ENCODE peak calls at places on chromosomes 6 and 20, in nine cellular contexts. Y, Z, J, T, G, I, U, F and A are unnamed samples. For H3K4me1, the result is how much of the 10 kb centered on the place peaks cover.

GRCh38 chr6:111032493-111033140 is 50.8 kb downstream of the RPF2 start:
- DNase-seq in Y (no peak), Z (no peak), J (no peak), T (peak), G (no peak), I (peak), U (no peak), F (no peak), A (no peak)

GRCh38 chr6:147909645-147910044 is 401.2 kb downstream of the SAMD5 start:
- DNase-seq in Y (no peak), Z (no peak), J (no peak), T (peak), G (no peak), I (peak), U (no peak), F (no peak), A (no peak)

GRCh38 chr6:108524528-108525218 is 36.0 kb upstream of the FOXO3 start:
- DNase-seq in Y (no peak), Z (no peak), J (no peak), T (no peak), G (peak), I (peak), U (no peak), F (no peak), A (no peak)

GRCh38 chr20:62472020-62472342 is 3.8 kb downstream of the GATA5 start:
- DNase-seq in Y (no peak), Z (no peak), J (no peak), T (no peak), G (no peak), I (no peak), U (no peak), F (no peak), A (no peak)

GRCh38 chr6:6516643-6517042 is 71.9 kb upstream of the LY86 start:
- DNase-seq in Y (no peak), Z (no peak), J (peak), T (peak), G (no peak), I (no peak), U (no peak), F (no peak), A (no peak)

GRCh38 chr6:157461000-157461915 is 80.3 kb downstream of the ZDHHC14 start:
- DNase-seq in Y (no peak), Z (no peak), J (no peak), T (no peak), G (no peak), I (peak), U (no peak), F (peak), A (no peak)

GRCh38 chr6:84466521-84466920 is 239.1 kb upstream of the CEP162 start:
- DNase-seq in Y (no peak), Z (no peak), J (no peak), T (peak), G (peak), I (peak), U (peak), F (no peak), A (no peak)

GRCh38 chr6:961407-961930 is 268.5 kb upstream of the EXOC2 start:
- DNase-seq in Y (no peak), Z (no peak), J (no peak), T (no peak), G (no peak), I (no peak), U (no peak), F (no peak), A (no peak)

GRCh38 chr6:28258877-28259777 is at the start of gene NKAPL:
- DNase-seq in Y (peak), Z (no peak), J (peak), T (no peak), G (peak), I (peak), U (no peak), F (no peak), A (no peak)

GRCh38 chr6:167898673-167899311 is 72.1 kb downstream of the AFDN start:
- DNase-seq in Y (no peak), Z (no peak), J (no peak), T (peak), G (peak), I (peak), U (no peak), F (no peak), A (no peak)

GRCh38 chr6:98944598-98945011 is 3.1 kb downstream of the FBXL4 start:
- DNase-seq in Y (no peak), Z (no peak), J (no peak), T (no peak), G (peak), I (peak), U (no peak), F (no peak), A (no peak)

GRCh38 chr6:161232001-161232400 is 41.9 kb downstream of the AGPAT4 start:
- DNase-seq in Y (no peak), Z (no peak), J (no peak), T (no peak), G (no peak), I (no peak), U (no peak), F (no peak), A (no peak)

GRCh38 chr6:150267686-150268561 is 100.9 kb upstream of the IYD start:
- DNase-seq in Y (no peak), Z (no peak), J (peak), T (no peak), G (peak), I (peak), U (no peak), F (no peak), A (no peak)

GRCh38 chr6:79544939-79545450 is 7.8 kb upstream of the LCA5 start:
- DNase-seq in Y (peak), Z (peak), J (peak), T (peak), G (peak), I (peak), U (peak), F (peak), A (peak)

GRCh38 chr20:25032478-25033183 is 25.3 kb downstream of the ACSS1 start:
- DNase-seq in Y (no peak), Z (no peak), J (no peak), T (peak), G (no peak), I (peak), U (no peak), F (no peak), A (no peak)

GRCh38 chr6:84390334-84390733 is 162.9 kb upstream of the CEP162 start:
- DNase-seq in Y (no peak), Z (no peak), J (no peak), T (no peak), G (peak), I (no peak), U (no peak), F (peak), A (no peak)

GRCh38 chr20:37564388-37565133 is 36.9 kb upstream of the BLCAP start:
- DNase-seq in Y (peak), Z (no peak), J (peak), T (peak), G (peak), I (no peak), U (peak), F (peak), A (no peak)

GRCh38 chr20:955111-955510 is 39.0 kb upstream of the ANGPT4 start:
- DNase-seq in Y (no peak), Z (no peak), J (no peak), T (no peak), G (no peak), I (no peak), U (no peak), F (no peak), A (no peak)

GRCh38 chr6:3517350-3517749 is 60.5 kb upstream of the SLC22A23 start:
- DNase-seq in Y (no peak), Z (no peak), J (no peak), T (peak), G (peak), I (peak), U (no peak), F (no peak), A (no peak)

GRCh38 chr20:38032585-38033329 is 499 bp downstream of the TTI1 start:
- DNase-seq in Y (no peak), Z (no peak), J (peak), T (no peak), G (peak), I (peak), U (no peak), F (no peak), A (no peak)

GRCh38 chr6:34600101-34600500 is 44.0 kb upstream of the SPDEF start:
- DNase-seq in Y (no peak), Z (no peak), J (no peak), T (no peak), G (no peak), I (no peak), U (no peak), F (no peak), A (no peak)

GRCh38 chr6:157800420-157801237 is 22.4 kb upstream of the SNX9 start:
- DNase-seq in Y (no peak), Z (no peak), J (no peak), T (no peak), G (peak), I (peak), U (no peak), F (no peak), A (no peak)

GRCh38 chr20:45679650-45680049 is 9.6 kb upstream of the WFDC11 start:
- DNase-seq in Y (no peak), Z (no peak), J (no peak), T (no peak), G (no peak), I (no peak), U (no peak), F (no peak), A (no peak)

GRCh38 chr6:30748301-30748769 is 4.0 kb upstream of the IER3 start:
- DNase-seq in Y (no peak), Z (no peak), J (no peak), T (no peak), G (no peak), I (no peak), U (no peak), F (no peak), A (no peak)

GRCh38 chr6:36555750-36556252 is 8.5 kb upstream of the STK38 start:
- DNase-seq in Y (no peak), Z (no peak), J (no peak), T (no peak), G (no peak), I (no peak), U (no peak), F (no peak), A (no peak)

GRCh38 chr6:30816791-30817739 is 67.3 kb upstream of the DDR1 start:
- DNase-seq in Y (peak), Z (no peak), J (no peak), T (no peak), G (no peak), I (no peak), U (no peak), F (no peak), A (no peak)

GRCh38 chr6:26216886-26217713 is 129.9 kb downstream of the HFE start:
- DNase-seq in Y (peak), Z (no peak), J (peak), T (no peak), G (peak), I (peak), U (peak), F (peak), A (no peak)

GRCh38 chr6:2542101-2542857 is 208.4 kb downstream of the MYLK4 start:
- DNase-seq in Y (no peak), Z (no peak), J (no peak), T (no peak), G (no peak), I (no peak), U (no peak), F (no peak), A (no peak)

GRCh38 chr6:228881-229651 is 63.2 kb upstream of the DUSP22 start:
- DNase-seq in Y (no peak), Z (no peak), J (no peak), T (no peak), G (no peak), I (no peak), U (no peak), F (no peak), A (no peak)

GRCh38 chr6:21928715-21929298 is 335.3 kb downstream of the SOX4 start:
- DNase-seq in Y (no peak), Z (no peak), J (no peak), T (no peak), G (no peak), I (no peak), U (no peak), F (no peak), A (no peak)

GRCh38 chr6:42451595-42452170 is at the start of gene TRERF1:
- DNase-seq in Y (peak), Z (no peak), J (peak), T (peak), G (peak), I (peak), U (peak), F (peak), A (no peak)

GRCh38 chr6:34491091-34491430 is 25.2 kb downstream of the PACSIN1 start:
- DNase-seq in Y (peak), Z (no peak), J (no peak), T (peak), G (peak), I (peak), U (no peak), F (no peak), A (no peak)

GRCh38 chr6:111606620-111607115 is 990 bp upstream of the TRAF3IP2 start:
- DNase-seq in Y (no peak), Z (no peak), J (no peak), T (peak), G (peak), I (no peak), U (no peak), F (no peak), A (no peak)

GRCh38 chr6:137210903-137211302 is 8.3 kb downstream of the IFNGR1 start:
- DNase-seq in Y (no peak), Z (no peak), J (no peak), T (no peak), G (peak), I (peak), U (no peak), F (no peak), A (no peak)

GRCh38 chr20:48284837-48285236 is 499.6 kb upstream of the SULF2 start:
- DNase-seq in Y (no peak), Z (no peak), J (no peak), T (no peak), G (peak), I (peak), U (no peak), F (no peak), A (no peak)

GRCh38 chr20:50439539-50440453 is 70.4 kb upstream of the PTPN1 start:
- DNase-seq in Y (peak), Z (no peak), J (peak), T (no peak), G (peak), I (no peak), U (no peak), F (no peak), A (no peak)

GRCh38 chr6:36917541-36918193 is 31.9 kb downstream of the C6orf89 start:
- DNase-seq in Y (no peak), Z (no peak), J (peak), T (no peak), G (peak), I (peak), U (no peak), F (no peak), A (no peak)

GRCh38 chr6:126107475-126108121 is 121.3 kb downstream of the TRMT11 start:
- DNase-seq in Y (no peak), Z (no peak), J (no peak), T (no peak), G (no peak), I (peak), U (no peak), F (no peak), A (no peak)

GRCh38 chr20:53568351-53568750 is 25.3 kb downstream of the ZNF217 start:
- DNase-seq in Y (no peak), Z (no peak), J (no peak), T (no peak), G (no peak), I (no peak), U (no peak), F (no peak), A (no peak)

GRCh38 chr6:6277418-6277817 is 43.0 kb downstream of the F13A1 start:
- DNase-seq in Y (no peak), Z (no peak), J (no peak), T (no peak), G (peak), I (peak), U (no peak), F (no peak), A (peak)

GRCh38 chr6:55898342-55898741 is 23.0 kb upstream of the BMP5 start:
- DNase-seq in Y (no peak), Z (no peak), J (no peak), T (no peak), G (peak), I (peak), U (no peak), F (no peak), A (no peak)
- H3K4me1 ChIP-seq in Y (under half), Z (under half), J (under half), T (under half), G (under half), I (under half), U (under half), F (half or more), A (under half)

GRCh38 chr6:153523390-153523789 is 392.3 kb upstream of the RGS17 start:
- DNase-seq in Y (no peak), Z (no peak), J (no peak), T (no peak), G (no peak), I (no peak), U (no peak), F (no peak), A (no peak)

GRCh38 chr6:153525998-153526397 is 394.9 kb upstream of the RGS17 start:
- DNase-seq in Y (no peak), Z (no peak), J (no peak), T (no peak), G (no peak), I (no peak), U (no peak), F (no peak), A (no peak)

GRCh38 chr6:153526479-153526878 is 395.4 kb upstream of the RGS17 start:
- DNase-seq in Y (no peak), Z (no peak), J (no peak), T (no peak), G (no peak), I (no peak), U (no peak), F (no peak), A (no peak)
- H3K4me1 ChIP-seq in Y (under half), Z (under half), J (under half), T (under half), G (under half), I (under half), U (under half), F (under half), A (under half)

DNA sequence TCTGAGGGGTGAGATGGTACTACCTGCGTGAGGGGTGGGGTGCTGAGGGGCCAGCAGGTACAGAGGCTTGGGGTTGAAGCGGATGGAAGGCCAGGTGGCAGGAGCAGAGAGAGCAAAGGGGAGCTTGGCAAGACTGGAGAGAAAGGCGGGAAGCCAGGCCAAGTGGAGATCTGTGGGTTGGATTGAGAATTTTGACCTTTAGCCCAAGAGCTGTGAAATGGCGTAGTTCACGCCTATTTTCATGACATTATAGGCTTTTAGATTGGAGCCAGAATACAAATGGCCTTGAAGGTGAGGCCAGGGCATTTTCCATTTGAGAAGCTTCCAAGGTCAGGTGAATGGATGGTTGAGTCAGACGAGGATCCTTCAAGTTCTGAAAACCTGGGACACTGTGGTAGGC is 2.5 kb downstream of the ATRN start:
- DNase-seq in Y (no peak), Z (no peak), J (no peak), T (no peak), G (no peak), I (no peak), U (no peak), F (no peak), A (no peak)
- H3K4me1 ChIP-seq in Y (under half), Z (under half), J (under half), T (under half), G (under half), I (under half), U (under half), F (under half), A (under half)

GRCh38 chr6:113633638-113634037 is 223.5 kb upstream of the MARCKS start:
- DNase-seq in Y (no peak), Z (no peak), J (no peak), T (no peak), G (no peak), I (no peak), U (no peak), F (no peak), A (no peak)
- H3K4me1 ChIP-seq in Y (under half), Z (half or more), J (under half), T (under half), G (half or more), I (under half), U (under half), F (half or more), A (under half)